ENCODE peak calls at places on chromosomes 11 and 22, in seven cellular contexts. W, U, K, M, T, S and R are unnamed samples.

GRCh38 chr11:2549491-2549875 is 104.7 kb downstream of the KCNQ1 start:
- DNase-seq in T (peak), M (no peak), S (no peak), U (no peak), W (no peak), K (no peak), R (no peak)

GRCh38 chr22:49272546-49273125 is 555.0 kb downstream of the BRD1 start:
- DNase-seq in U (no peak), T (no peak), S (no peak), K (no peak), W (no peak), M (no peak), R (no peak)

GRCh38 chr11:114598461-114598860 is 2.9 kb upstream of the NXPE4 start:
- DNase-seq in U (no peak), T (no peak), K (no peak), W (no peak), S (no peak), M (no peak), R (no peak)

GRCh38 chr11:134584001-134584561 is 172.0 kb upstream of the B3GAT1 start:
- DNase-seq in S (no peak), T (no peak), K (no peak), M (no peak), W (no peak), U (no peak), R (no peak)

GRCh38 chr11:69377029-69377952 is 83.3 kb downstream of the MYEOV start:
- DNase-seq in T (no peak), U (no peak), W (no peak), K (no peak), M (peak), S (peak), R (no peak)

GRCh38 chr22:30397656-30398635 is 1.1 kb downstream of the SEC14L2 start:
- DNase-seq in T (no peak), U (no peak), M (no peak), S (no peak), K (no peak), W (no peak), R (no peak)

GRCh38 chr22:37561209-37562048 is 1.1 kb downstream of the CDC42EP1 start:
- DNase-seq in S (peak), M (peak), T (peak), K (peak), U (peak), W (peak), R (peak)

GRCh38 chr22:48825802-48826520 is 1001.7 kb downstream of the BRD1 start:
- DNase-seq in U (no peak), T (no peak), K (no peak), S (no peak), W (no peak), M (no peak), R (no peak)

GRCh38 chr11:114762437-114762836 is 84.1 kb downstream of the NXPE2 start:
- DNase-seq in K (peak), U (peak), T (peak), W (peak), M (peak), S (peak), R (no peak)

GRCh38 chr11:117419136-117419914 is 91.7 kb downstream of the CEP164 start:
- DNase-seq in M (no peak), W (peak), T (no peak), U (no peak), S (no peak), K (no peak), R (no peak)

GRCh38 chr11:76189682-76190081 is 16.6 kb downstream of the WNT11 start:
- DNase-seq in S (no peak), K (no peak), U (no peak), M (no peak), T (no peak), W (no peak), R (no peak)

GRCh38 chr11:26095340-26095739 is 236.6 kb upstream of the ANO3 start:
- DNase-seq in T (no peak), K (no peak), M (no peak), W (no peak), S (no peak), U (no peak), R (no peak)

GRCh38 chr11:120235024-120235628 is 4.8 kb upstream of the POU2F3 start:
- DNase-seq in W (peak), T (peak), S (no peak), M (peak), U (peak), K (peak), R (peak)

GRCh38 chr22:19962909-19963806 is 21.5 kb upstream of the TXNRD2 start:
- DNase-seq in K (no peak), U (no peak), W (peak), T (peak), S (no peak), M (no peak), R (no peak)
- TF ChIP-seq CTCF in K (no peak), U (no peak), W (no peak), T (no peak), S (no peak), M (no peak), R (no peak)

GRCh38 chr11:64893194-64894069 is 15.0 kb upstream of the EHD1 start:
- DNase-seq in S (no peak), T (no peak), W (no peak), M (no peak), U (no peak), K (no peak), R (no peak)
- TF ChIP-seq CTCF in S (no peak), T (no peak), W (no peak), M (no peak), U (no peak), K (peak), R (no peak)

DNA sequence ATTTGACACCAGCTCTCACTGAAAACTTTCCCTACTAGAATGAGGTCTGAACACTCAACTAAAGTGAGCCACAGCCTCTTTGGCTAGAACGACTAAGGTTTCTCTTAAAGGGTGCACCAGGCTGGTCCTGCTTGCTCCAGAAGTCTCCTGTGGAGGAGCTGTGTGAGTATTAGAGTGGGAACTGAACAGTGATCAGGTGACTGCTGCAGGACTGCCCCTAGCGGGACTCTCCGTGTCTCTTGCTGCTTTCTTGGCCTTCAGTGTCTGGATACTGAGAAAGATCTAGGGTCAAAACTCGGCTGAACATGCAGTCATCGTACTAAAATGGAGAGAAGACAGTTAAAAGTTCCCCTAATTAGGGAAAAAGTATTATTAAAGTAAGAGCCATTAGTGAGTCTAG is 34.6 kb downstream of the FAM118A start:
- DNase-seq in W (no peak), M (no peak), S (no peak), T (no peak), K (peak), U (no peak), R (no peak)
- TF ChIP-seq CTCF in W (no peak), M (no peak), S (no peak), T (no peak), K (no peak), U (no peak), R (no peak)

GRCh38 chr11:6319001-6319878 is 1.1 kb downstream of the CAVIN3 start:
- DNase-seq in W (peak), S (peak), T (peak), K (peak), U (peak), M (no peak), R (no peak)
- TF ChIP-seq CTCF in W (no peak), S (no peak), T (no peak), K (no peak), U (no peak), M (no peak), R (no peak)

GRCh38 chr11:66266378-66267038 is 1.9 kb upstream of the RAB1B start:
- DNase-seq in T (no peak), S (peak), W (no peak), M (no peak), U (no peak), K (no peak), R (no peak)

GRCh38 chr11:66268953-66269906 is 791 bp downstream of the RAB1B start:
- DNase-seq in K (no peak), U (peak), S (no peak), W (peak), M (peak), T (no peak), R (no peak)

GRCh38 chr11:66267039-66267378 is 1.4 kb upstream of the RAB1B start:
- DNase-seq in K (no peak), T (no peak), M (no peak), S (no peak), W (no peak), U (no peak), R (no peak)

GRCh38 chr11:66268210-66268952 is at the start of gene RAB1B:
- DNase-seq in S (peak), M (peak), U (peak), W (peak), T (peak), K (peak), R (peak)

DNA sequence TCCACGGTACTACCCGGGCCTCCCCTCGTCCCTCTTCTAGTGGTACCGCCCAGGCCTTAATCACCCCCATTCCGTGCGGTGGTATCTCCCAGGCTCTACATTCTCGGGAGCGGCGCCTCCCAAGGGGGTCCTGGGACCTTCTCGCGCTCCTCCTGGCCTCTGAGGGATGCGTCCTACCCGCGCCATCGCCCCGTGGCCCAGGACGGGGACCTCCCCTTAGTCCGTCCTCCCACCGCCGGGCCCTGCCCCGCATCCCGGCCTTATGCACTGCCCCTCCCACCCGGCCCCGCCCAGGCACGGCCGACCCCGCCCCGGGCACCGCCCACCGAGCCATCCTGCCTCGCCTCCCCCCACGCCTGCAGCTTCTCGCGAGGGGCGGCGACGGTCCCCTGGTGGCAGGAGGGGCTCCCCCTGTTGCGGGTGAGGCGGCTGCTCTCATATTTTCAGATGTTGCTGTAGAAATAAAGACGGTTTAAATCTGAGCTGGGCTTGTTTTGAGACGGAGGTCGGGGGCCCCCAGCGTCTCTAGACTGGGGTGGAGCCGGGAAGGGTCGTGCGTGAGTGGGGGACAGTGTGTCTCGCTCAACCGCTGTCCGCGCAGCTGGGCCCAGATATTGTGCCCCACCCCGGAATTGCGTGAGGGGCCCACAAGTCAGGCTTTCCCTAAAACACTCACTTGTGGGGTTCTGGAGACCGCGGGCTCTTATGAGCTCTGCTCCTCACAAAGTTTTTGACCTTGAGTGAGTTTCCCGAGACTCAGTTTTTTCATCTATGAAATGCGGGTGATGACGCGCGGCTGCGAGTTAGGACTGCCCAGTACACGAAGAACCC is 845 bp upstream of the RAB1B start:
- DNase-seq in U (peak), S (peak), K (peak), M (peak), T (peak), W (peak), R (peak)
- TF ChIP-seq CTCF in U (no peak), S (peak), K (no peak), M (peak), T (peak), W (peak), R (no peak)

DNA sequence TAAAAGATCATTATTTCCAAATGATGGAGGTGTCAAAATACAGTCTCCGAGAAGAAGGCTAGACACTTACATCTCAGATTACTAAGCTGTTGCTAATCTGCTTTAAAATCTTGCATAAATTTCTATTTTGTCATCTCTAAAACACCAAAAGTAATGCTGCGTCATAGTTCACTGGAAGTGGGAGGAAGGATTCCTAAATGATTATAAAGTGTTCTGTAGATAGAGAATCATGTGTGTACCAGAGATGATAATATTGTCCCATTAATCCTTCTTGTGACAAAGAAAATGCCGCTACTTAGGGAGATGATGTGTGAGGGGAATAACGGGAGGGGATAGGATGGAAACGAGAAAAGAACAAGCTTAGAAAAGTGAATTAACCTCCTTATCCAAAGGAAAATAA is 268.6 kb downstream of the JRKL start:
- DNase-seq in S (no peak), M (peak), T (no peak), W (no peak), K (no peak), U (no peak), R (no peak)
- TF ChIP-seq CTCF in S (no peak), M (no peak), T (no peak), W (no peak), K (no peak), U (no peak), R (no peak)